ENCODE peak calls at places on chromosomes 16 and 17, in seven cellular contexts. One of them, this sample, is unnamed.

GRCh38 chr16:78563905-78564304 is 464.5 kb downstream of the WWOX start:
- DNase-seq in stomach: no peak
- DNase-seq in lower leg skin: peak; percentile 47
- DNase-seq in smooth muscle cell of the brain vasculature: no peak
- DNase-seq in T-helper 2 cell: no peak
- DNase-seq in lung: no peak
- DNase-seq in ELF-1: no peak
- DNase-seq in this sample: no peak

GRCh38 chr17:56870163-56870651 is 36.3 kb downstream of the DGKE start:
- DNase-seq in stomach: no peak
- DNase-seq in lower leg skin: no peak
- DNase-seq in smooth muscle cell of the brain vasculature: no peak
- DNase-seq in T-helper 2 cell: no peak
- DNase-seq in lung: no peak
- DNase-seq in ELF-1: no peak
- DNase-seq in this sample: no peak

GRCh38 chr17:49093131-49093530 is 39.4 kb upstream of the B4GALNT2 start:
- DNase-seq in stomach: peak; percentile 40
- DNase-seq in lower leg skin: no peak
- DNase-seq in smooth muscle cell of the brain vasculature: no peak
- DNase-seq in T-helper 2 cell: no peak
- DNase-seq in lung: no peak
- DNase-seq in ELF-1: no peak
- DNase-seq in this sample: no peak

GRCh38 chr17:83196973-83197880 is 117.8 kb downstream of the METRNL start:
- DNase-seq in stomach: no peak
- DNase-seq in lower leg skin: peak; percentile 26
- DNase-seq in smooth muscle cell of the brain vasculature: no peak
- DNase-seq in T-helper 2 cell: no peak
- DNase-seq in lung: no peak
- DNase-seq in ELF-1: no peak
- DNase-seq in this sample: no peak

GRCh38 chr16:89720859-89721643 is at the start of the genes VPS9D1 and ZNF276:
- DNase-seq in stomach: peak; percentile 86
- DNase-seq in lower leg skin: peak; percentile 66
- DNase-seq in smooth muscle cell of the brain vasculature: no peak
- DNase-seq in T-helper 2 cell: peak; percentile 74
- DNase-seq in lung: peak; percentile 82
- DNase-seq in ELF-1: peak; percentile 79
- DNase-seq in this sample: peak; percentile 75

GRCh38 chr17:74485012-74485743 is 18.7 kb downstream of the CD300A start:
- DNase-seq in stomach: peak; percentile 8
- DNase-seq in lower leg skin: no peak
- DNase-seq in smooth muscle cell of the brain vasculature: no peak
- DNase-seq in T-helper 2 cell: no peak
- DNase-seq in lung: no peak
- DNase-seq in ELF-1: no peak
- DNase-seq in this sample: no peak

GRCh38 chr16:10688291-10688690 is 6.4 kb downstream of the TEKT5 start:
- DNase-seq in stomach: peak; percentile 84
- DNase-seq in lower leg skin: no peak
- DNase-seq in smooth muscle cell of the brain vasculature: no peak
- DNase-seq in T-helper 2 cell: no peak
- DNase-seq in lung: peak; percentile 69
- DNase-seq in ELF-1: no peak
- DNase-seq in this sample: no peak

GRCh38 chr16:88924834-88925539 is 52.0 kb downstream of the CBFA2T3 start:
- DNase-seq in stomach: no peak
- DNase-seq in lower leg skin: no peak
- DNase-seq in smooth muscle cell of the brain vasculature: peak; percentile 63
- DNase-seq in T-helper 2 cell: no peak
- DNase-seq in lung: no peak
- DNase-seq in ELF-1: peak; percentile 84
- DNase-seq in this sample: no peak

GRCh38 chr16:81632392-81633146 is 146.5 kb upstream of the PLCG2 start:
- DNase-seq in stomach: peak; percentile 49
- DNase-seq in lower leg skin: no peak
- DNase-seq in smooth muscle cell of the brain vasculature: no peak
- DNase-seq in T-helper 2 cell: peak; percentile 85
- DNase-seq in lung: peak; percentile 43
- DNase-seq in ELF-1: no peak
- DNase-seq in this sample: peak; percentile 80

GRCh38 chr17:69373069-69373468 is 41.4 kb upstream of the MAP2K6 start:
- DNase-seq in stomach: no peak
- DNase-seq in lower leg skin: no peak
- DNase-seq in smooth muscle cell of the brain vasculature: no peak
- DNase-seq in T-helper 2 cell: no peak
- DNase-seq in lung: no peak
- DNase-seq in ELF-1: no peak
- DNase-seq in this sample: no peak

GRCh38 chr16:7345423-7345822 is 12.8 kb downstream of the RBFOX1 start:
- DNase-seq in stomach: no peak
- DNase-seq in lower leg skin: no peak
- DNase-seq in smooth muscle cell of the brain vasculature: no peak
- DNase-seq in T-helper 2 cell: no peak
- DNase-seq in lung: no peak
- DNase-seq in ELF-1: no peak
- DNase-seq in this sample: no peak

GRCh38 chr16:67406628-67407027 is 9.6 kb downstream of the ZDHHC1 start:
- DNase-seq in stomach: no peak
- DNase-seq in lower leg skin: no peak
- DNase-seq in smooth muscle cell of the brain vasculature: peak; percentile 58
- DNase-seq in T-helper 2 cell: no peak
- DNase-seq in lung: no peak
- DNase-seq in ELF-1: no peak
- DNase-seq in this sample: no peak

GRCh38 chr17:45247429-45248131 is 14.3 kb downstream of the SPATA32 start:
- DNase-seq in stomach: peak; percentile 98
- DNase-seq in lower leg skin: peak; percentile 88
- DNase-seq in smooth muscle cell of the brain vasculature: peak; percentile 31
- DNase-seq in T-helper 2 cell: peak; percentile 98
- DNase-seq in lung: peak; percentile 95
- DNase-seq in ELF-1: peak; percentile 93
- DNase-seq in this sample: peak; percentile 97

GRCh38 chr17:40912506-40913220 is 24.8 kb downstream of the KRT23 start:
- DNase-seq in stomach: no peak
- DNase-seq in lower leg skin: no peak
- DNase-seq in smooth muscle cell of the brain vasculature: no peak
- DNase-seq in T-helper 2 cell: no peak
- DNase-seq in lung: no peak
- DNase-seq in ELF-1: no peak
- DNase-seq in this sample: no peak

GRCh38 chr16:31464348-31464769 is 5.1 kb downstream of the ARMC5 start:
- DNase-seq in stomach: no peak
- DNase-seq in lower leg skin: no peak
- DNase-seq in smooth muscle cell of the brain vasculature: no peak
- DNase-seq in T-helper 2 cell: no peak
- DNase-seq in lung: no peak
- DNase-seq in ELF-1: no peak
- DNase-seq in this sample: no peak

GRCh38 chr16:47413041-47413440 is 47.8 kb downstream of the ITFG1 start:
- DNase-seq in stomach: no peak
- DNase-seq in lower leg skin: no peak
- DNase-seq in smooth muscle cell of the brain vasculature: peak; percentile 49
- DNase-seq in T-helper 2 cell: no peak
- DNase-seq in lung: no peak
- DNase-seq in ELF-1: no peak
- DNase-seq in this sample: no peak

GRCh38 chr17:81510798-81511549 is 1.6 kb downstream of the ACTG1 start:
- DNase-seq in stomach: no peak
- DNase-seq in lower leg skin: no peak
- DNase-seq in smooth muscle cell of the brain vasculature: no peak
- DNase-seq in T-helper 2 cell: peak; percentile 44
- DNase-seq in lung: no peak
- DNase-seq in ELF-1: no peak
- DNase-seq in this sample: peak; percentile 24

GRCh38 chr17:83177611-83178532 is 98.5 kb downstream of the METRNL start:
- DNase-seq in stomach: no peak
- DNase-seq in lower leg skin: peak; percentile 12
- DNase-seq in smooth muscle cell of the brain vasculature: no peak
- DNase-seq in T-helper 2 cell: no peak
- DNase-seq in lung: peak; percentile 26
- DNase-seq in ELF-1: no peak
- DNase-seq in this sample: no peak

GRCh38 chr17:4236456-4236855 is 27.3 kb downstream of the ANKFY1 start:
- DNase-seq in stomach: no peak
- DNase-seq in lower leg skin: no peak
- DNase-seq in smooth muscle cell of the brain vasculature: no peak
- DNase-seq in T-helper 2 cell: no peak
- DNase-seq in lung: no peak
- DNase-seq in ELF-1: no peak
- DNase-seq in this sample: no peak

GRCh38 chr16:10594312-10594950 is 14.0 kb upstream of the EMP2 start:
- DNase-seq in stomach: peak; percentile 79
- DNase-seq in lower leg skin: peak; percentile 81
- DNase-seq in smooth muscle cell of the brain vasculature: no peak
- DNase-seq in T-helper 2 cell: no peak
- DNase-seq in lung: peak; percentile 61
- DNase-seq in ELF-1: no peak
- DNase-seq in this sample: no peak

GRCh38 chr17:16361874-16362273 is 8.6 kb upstream of the CENPV start:
- DNase-seq in stomach: no peak
- DNase-seq in lower leg skin: no peak
- DNase-seq in smooth muscle cell of the brain vasculature: no peak
- DNase-seq in T-helper 2 cell: no peak
- DNase-seq in lung: no peak
- DNase-seq in ELF-1: no peak
- DNase-seq in this sample: no peak

GRCh38 chr16:52383640-52384292 is 163.2 kb downstream of the TOX3 start:
- DNase-seq in stomach: no peak
- DNase-seq in lower leg skin: no peak
- DNase-seq in smooth muscle cell of the brain vasculature: no peak
- DNase-seq in T-helper 2 cell: no peak
- DNase-seq in lung: no peak
- DNase-seq in ELF-1: no peak
- DNase-seq in this sample: no peak

GRCh38 chr17:40121191-40121885 is 433 bp upstream of the MSL1 start:
- DNase-seq in stomach: no peak
- DNase-seq in lower leg skin: no peak
- DNase-seq in smooth muscle cell of the brain vasculature: no peak
- DNase-seq in T-helper 2 cell: no peak
- DNase-seq in lung: peak; percentile 42
- DNase-seq in ELF-1: peak; percentile 53
- DNase-seq in this sample: no peak

GRCh38 chr16:88007321-88007731 is 56.1 kb downstream of the BANP start:
- DNase-seq in stomach: peak; percentile 17
- DNase-seq in lower leg skin: no peak
- DNase-seq in smooth muscle cell of the brain vasculature: no peak
- DNase-seq in T-helper 2 cell: no peak
- DNase-seq in lung: no peak
- DNase-seq in ELF-1: no peak
- DNase-seq in this sample: no peak

GRCh38 chr16:68275611-68276191 is 11.4 kb downstream of the SLC7A6 start:
- DNase-seq in stomach: no peak
- DNase-seq in lower leg skin: no peak
- DNase-seq in smooth muscle cell of the brain vasculature: no peak
- DNase-seq in T-helper 2 cell: peak; percentile 68
- DNase-seq in lung: no peak
- DNase-seq in ELF-1: no peak
- DNase-seq in this sample: peak; percentile 28

GRCh38 chr17:12020595-12021590 is at the start of gene MAP2K4:
- DNase-seq in stomach: peak; percentile 94
- DNase-seq in lower leg skin: peak; percentile 88
- DNase-seq in smooth muscle cell of the brain vasculature: peak; percentile 72
- DNase-seq in T-helper 2 cell: peak; percentile 87
- DNase-seq in lung: peak; percentile 94
- DNase-seq in ELF-1: peak; percentile 95
- DNase-seq in this sample: peak; percentile 89

GRCh38 chr16:80346160-80346632 is 194.6 kb upstream of the DYNLRB2 start:
- DNase-seq in stomach: no peak
- DNase-seq in lower leg skin: no peak
- DNase-seq in smooth muscle cell of the brain vasculature: peak; percentile 9
- DNase-seq in T-helper 2 cell: no peak
- DNase-seq in lung: no peak
- DNase-seq in ELF-1: no peak
- DNase-seq in this sample: no peak

GRCh38 chr17:27318633-27319032 is 24.7 kb downstream of the WSB1 start:
- DNase-seq in stomach: no peak
- DNase-seq in lower leg skin: no peak
- DNase-seq in smooth muscle cell of the brain vasculature: no peak
- DNase-seq in T-helper 2 cell: no peak
- DNase-seq in lung: no peak
- DNase-seq in ELF-1: no peak
- DNase-seq in this sample: no peak

GRCh38 chr16:27317320-27317719 is 3.5 kb downstream of the IL4R start:
- DNase-seq in stomach: no peak
- DNase-seq in lower leg skin: peak; percentile 42
- DNase-seq in smooth muscle cell of the brain vasculature: no peak
- DNase-seq in T-helper 2 cell: no peak
- DNase-seq in lung: no peak
- DNase-seq in ELF-1: no peak
- DNase-seq in this sample: no peak

GRCh38 chr17:72887917-72888316 is 204.6 kb downstream of the SLC39A11 start:
- DNase-seq in stomach: no peak
- DNase-seq in lower leg skin: no peak
- DNase-seq in smooth muscle cell of the brain vasculature: no peak
- DNase-seq in T-helper 2 cell: no peak
- DNase-seq in lung: no peak
- DNase-seq in ELF-1: no peak
- DNase-seq in this sample: no peak

GRCh38 chr16:28951410-28951943 is 740 bp downstream of the NFATC2IP start:
- DNase-seq in stomach: no peak
- DNase-seq in lower leg skin: peak; percentile 35
- DNase-seq in smooth muscle cell of the brain vasculature: no peak
- DNase-seq in T-helper 2 cell: no peak
- DNase-seq in lung: peak; percentile 43
- DNase-seq in ELF-1: no peak
- DNase-seq in this sample: no peak

GRCh38 chr17:40458001-40458791 is 14.9 kb downstream of the IGFBP4 start:
- DNase-seq in stomach: peak; percentile 62
- DNase-seq in lower leg skin: no peak
- DNase-seq in smooth muscle cell of the brain vasculature: no peak
- DNase-seq in T-helper 2 cell: no peak
- DNase-seq in lung: no peak
- DNase-seq in ELF-1: no peak
- DNase-seq in this sample: no peak

GRCh38 chr17:28819582-28819981 is 23.0 kb downstream of the FAM222B start:
- DNase-seq in stomach: no peak
- DNase-seq in lower leg skin: no peak
- DNase-seq in smooth muscle cell of the brain vasculature: no peak
- DNase-seq in T-helper 2 cell: no peak
- DNase-seq in lung: no peak
- DNase-seq in ELF-1: no peak
- DNase-seq in this sample: no peak

GRCh38 chr17:45747907-45748306 is 36.2 kb upstream of the CRHR1 start:
- DNase-seq in stomach: no peak
- DNase-seq in lower leg skin: no peak
- DNase-seq in smooth muscle cell of the brain vasculature: no peak
- DNase-seq in T-helper 2 cell: no peak
- DNase-seq in lung: no peak
- DNase-seq in ELF-1: no peak
- DNase-seq in this sample: no peak

GRCh38 chr16:29815032-29815721 is 775 bp upstream of the PAGR1 start:
- DNase-seq in stomach: no peak
- DNase-seq in lower leg skin: no peak
- DNase-seq in smooth muscle cell of the brain vasculature: no peak
- DNase-seq in T-helper 2 cell: no peak
- DNase-seq in lung: no peak
- DNase-seq in ELF-1: peak; percentile 55
- DNase-seq in this sample: no peak

GRCh38 chr16:2519711-2520080 is 475 bp upstream of the AMDHD2 start:
- DNase-seq in stomach: no peak
- DNase-seq in lower leg skin: no peak
- DNase-seq in smooth muscle cell of the brain vasculature: no peak
- DNase-seq in T-helper 2 cell: no peak
- DNase-seq in lung: peak; percentile 32
- DNase-seq in ELF-1: no peak
- DNase-seq in this sample: no peak

GRCh38 chr17:2191785-2192184 is 111.8 kb downstream of the SMG6 start:
- DNase-seq in stomach: no peak
- DNase-seq in lower leg skin: no peak
- DNase-seq in smooth muscle cell of the brain vasculature: no peak
- DNase-seq in T-helper 2 cell: no peak
- DNase-seq in lung: no peak
- DNase-seq in ELF-1: no peak
- DNase-seq in this sample: no peak

GRCh38 chr17:31467502-31468256 is 76.2 kb downstream of the RAB11FIP4 start:
- DNase-seq in stomach: peak; percentile 82
- DNase-seq in lower leg skin: no peak
- DNase-seq in smooth muscle cell of the brain vasculature: no peak
- DNase-seq in T-helper 2 cell: no peak
- DNase-seq in lung: no peak
- DNase-seq in ELF-1: no peak
- DNase-seq in this sample: no peak